ENCODE peak calls at places on chromosomes 12 and 14, in four cellular contexts. D is CD4-positive, alpha-beta T cell; J is amniotic stem cell; W is iPS-NIHi11. I is an unnamed sample.

GRCh38 chr14:93072659-93073365 is 42.9 kb downstream of the ITPK1 start:
- DNase-seq in D (no peak), J (no peak), W (no peak), I (no peak)

GRCh38 chr12:116609715-116610114 is 50.5 kb downstream of the MAP1LC3B2 start:
- DNase-seq in D (peak), J (no peak), W (peak), I (no peak)

GRCh38 chr14:103749452-103749851 is 33.8 kb downstream of the ZFYVE21 start:
- DNase-seq in D (no peak), J (no peak), W (no peak), I (no peak)

GRCh38 chr12:42759622-42760273 is 170.2 kb upstream of the PRICKLE1 start:
- DNase-seq in D (no peak), J (no peak), W (peak), I (no peak)

GRCh38 chr12:9024512-9024911 is 35.2 kb downstream of the KLRG1 start:
- DNase-seq in D (no peak), J (no peak), W (no peak), I (no peak)

GRCh38 chr14:35705636-35706035 is 103.5 kb downstream of the RALGAPA1 start:
- DNase-seq in D (no peak), J (no peak), W (no peak), I (no peak)

GRCh38 chr12:120361506-120362208 is 7.3 kb downstream of the MSI1 start:
- DNase-seq in D (no peak), J (no peak), W (peak), I (peak)

GRCh38 chr12:24997970-24998582 is 49.2 kb upstream of the BCAT1 start:
- DNase-seq in D (no peak), J (peak), W (no peak), I (peak)

GRCh38 chr14:89214221-89214965 is 202.6 kb downstream of the FOXN3 start:
- DNase-seq in D (no peak), J (no peak), W (no peak), I (no peak)

GRCh38 chr12:89994901-89995300 is 286.3 kb upstream of the ATP2B1 start:
- DNase-seq in D (no peak), J (no peak), W (no peak), I (no peak)

GRCh38 chr14:92920001-92920400 is 2.9 kb upstream of the CHGA start:
- DNase-seq in D (no peak), J (no peak), W (no peak), I (no peak)

GRCh38 chr14:104404922-104405321 is 174.6 kb upstream of the C14orf180 start:
- DNase-seq in D (no peak), J (no peak), W (no peak), I (no peak)

GRCh38 chr12:115597157-115597712 is 680.3 kb downstream of the MED13L start:
- DNase-seq in D (no peak), J (no peak), W (no peak), I (peak)

GRCh38 chr14:35689000-35689460 is 120.1 kb downstream of the RALGAPA1 start:
- DNase-seq in D (no peak), J (no peak), W (no peak), I (no peak)

GRCh38 chr12:92294676-92295440 is 149.2 kb upstream of the BTG1 start:
- DNase-seq in D (no peak), J (no peak), W (no peak), I (peak)

GRCh38 chr14:99773496-99774203 is 19.6 kb upstream of the EML1 start:
- DNase-seq in D (no peak), J (no peak), W (no peak), I (no peak)

GRCh38 chr12:27123642-27124041 is 41.3 kb upstream of the C12orf71 start:
- DNase-seq in D (no peak), J (no peak), W (peak), I (no peak)

GRCh38 chr12:14310866-14311265 is 54.6 kb upstream of the ATF7IP start:
- DNase-seq in D (no peak), J (no peak), W (no peak), I (no peak)

GRCh38 chr14:60161176-60162107 is 3.8 kb downstream of the DHRS7 start:
- DNase-seq in D (no peak), J (no peak), W (no peak), I (no peak)

GRCh38 chr14:101906645-101907044 is 57.7 kb upstream of the DYNC1H1 start:
- DNase-seq in D (no peak), J (no peak), W (no peak), I (no peak)

GRCh38 chr12:108298761-108299275 is 40.3 kb downstream of the CMKLR1 start:
- DNase-seq in D (no peak), J (no peak), W (no peak), I (no peak)

GRCh38 chr12:3882896-3883564 is 9.8 kb upstream of the PARP11 start:
- DNase-seq in D (no peak), J (no peak), W (peak), I (no peak)

GRCh38 chr12:122368361-122369073 is 54.0 kb downstream of the CLIP1 start:
- DNase-seq in D (no peak), J (no peak), W (no peak), I (peak)

GRCh38 chr12:93766802-93767523 is 89.8 kb downstream of the CRADD start:
- DNase-seq in D (no peak), J (peak), W (peak), I (no peak)

GRCh38 chr14:101151930-101152310 is 248.4 kb upstream of the RTL1 start:
- DNase-seq in D (no peak), J (no peak), W (no peak), I (no peak)

GRCh38 chr12:18160901-18161300 is 70.9 kb upstream of the RERGL start:
- DNase-seq in D (no peak), J (no peak), W (no peak), I (no peak)